ENCODE peak calls at places on chromosomes 7 and 10, in four cellular contexts. O, Q, K and D are unnamed samples. For H3K36me3, the result is how much of the 10 kb centered on the place peaks cover.

GRCh38 chr10:76012928-76013327 is 581.5 kb downstream of the LRMDA start:
- DNase-seq in K (no peak), O (no peak), Q (no peak), D (no peak)

GRCh38 chr10:54065106-54065505 is 735.9 kb downstream of the PCDH15 start:
- DNase-seq in O (no peak), K (no peak), Q (no peak), D (no peak)

GRCh38 chr7:877312-878232 is 1.2 kb downstream of the GET4 start:
- DNase-seq in O (peak), Q (peak), K (peak), D (no peak)

GRCh38 chr10:31261502-31262311 is 57.3 kb upstream of the ZEB1 start:
- DNase-seq in O (peak), K (no peak), Q (peak), D (no peak)

GRCh38 chr10:112775347-112775746 is 174.7 kb upstream of the TCF7L2 start:
- DNase-seq in O (peak), Q (no peak), K (no peak), D (no peak)

GRCh38 chr7:69412331-69413146 is 185.7 kb upstream of the AUTS2 start:
- DNase-seq in K (no peak), O (peak), Q (no peak), D (peak)

GRCh38 chr7:7972128-7972527 is 3.5 kb downstream of the GLCCI1 start:
- DNase-seq in O (no peak), Q (no peak), K (no peak), D (no peak)

GRCh38 chr10:8130973-8131911 is 76.8 kb downstream of the GATA3 start:
- DNase-seq in K (peak), O (peak), Q (peak), D (no peak)

GRCh38 chr7:150756858-150757257 is 19.6 kb downstream of the GIMAP5 start:
- DNase-seq in Q (no peak), K (no peak), O (peak), D (peak)

GRCh38 chr10:86961481-86962091 is 3.2 kb downstream of the SNCG start:
- DNase-seq in O (peak), Q (peak), K (no peak), D (no peak)

GRCh38 chr7:107594961-107595737 is 15.1 kb downstream of the BCAP29 start:
- DNase-seq in O (peak), Q (peak), K (peak), D (no peak)

GRCh38 chr7:138584283-138584682 is 116.9 kb downstream of the SVOPL start:
- DNase-seq in Q (no peak), K (no peak), O (peak), D (no peak)

GRCh38 chr10:16987129-16987670 is 142.4 kb downstream of the CUBN start:
- DNase-seq in O (peak), K (no peak), Q (peak), D (peak)

GRCh38 chr10:123854498-123854897 is 37.1 kb downstream of the CPXM2 start:
- DNase-seq in K (no peak), Q (no peak), O (no peak), D (no peak)

GRCh38 chr7:964401-965231 is 10.1 kb upstream of the ADAP1 start:
- DNase-seq in K (no peak), Q (no peak), O (peak), D (peak)

GRCh38 chr10:7312179-7312857 is 98.5 kb downstream of the SFMBT2 start:
- DNase-seq in Q (no peak), K (no peak), O (no peak), D (no peak)

GRCh38 chr7:67711706-67712105 is 715.1 kb downstream of the TYW1 start:
- DNase-seq in O (no peak), Q (no peak), K (no peak), D (no peak)

GRCh38 chr10:102869290-102870198 is at the start of gene AS3MT:
- DNase-seq in Q (no peak), O (peak), K (peak), D (peak)

GRCh38 chr10:133461841-133462240 is 8.1 kb downstream of the SCART1 start:
- DNase-seq in Q (no peak), K (no peak), O (no peak), D (no peak)

GRCh38 chr10:97297556-97298222 is 5.3 kb upstream of the ARHGAP19 start:
- DNase-seq in O (no peak), Q (no peak), K (no peak), D (no peak)

GRCh38 chr7:54837761-54838539 is 78.9 kb upstream of the SEC61G start:
- DNase-seq in Q (no peak), O (no peak), K (no peak), D (no peak)

GRCh38 chr10:14450041-14450491 is 119.3 kb upstream of the FRMD4A start:
- DNase-seq in O (peak), Q (no peak), K (no peak), D (no peak)

GRCh38 chr7:18663321-18663720 is 167.8 kb downstream of the HDAC9 start:
- DNase-seq in K (no peak), O (no peak), Q (no peak), D (no peak)

GRCh38 chr10:77889277-77889903 is 37.2 kb downstream of the DLG5 start:
- DNase-seq in O (no peak), Q (peak), K (peak), D (no peak)

GRCh38 chr10:121935702-121936101 is 7.9 kb upstream of the ATE1 start:
- DNase-seq in Q (no peak), K (no peak), O (no peak), D (no peak)

GRCh38 chr7:16590424-16590823 is 55.1 kb downstream of the ANKMY2 start:
- DNase-seq in O (no peak), Q (no peak), K (no peak), D (peak)

GRCh38 chr10:26475448-26475847 is 37.3 kb downstream of the APBB1IP start:
- DNase-seq in Q (no peak), K (no peak), O (no peak), D (no peak)

GRCh38 chr7:123682690-123683089 is 27.0 kb downstream of the LMOD2 start:
- DNase-seq in K (peak), Q (peak), O (peak), D (peak)

GRCh38 chr7:155066417-155066950 is 3.6 kb upstream of the HTR5A start:
- DNase-seq in O (peak), Q (peak), K (no peak), D (no peak)

GRCh38 chr10:71220689-71221540 is 8.5 kb downstream of the UNC5B start:
- DNase-seq in K (no peak), O (no peak), Q (no peak), D (peak)

GRCh38 chr10:90871279-90871760 is 454 bp upstream of the RPP30 start:
- DNase-seq in O (peak), K (peak), Q (peak), D (peak)

GRCh38 chr10:1550291-1550595 is 187.1 kb downstream of the ADARB2 start:
- DNase-seq in Q (no peak), O (no peak), K (no peak), D (no peak)

GRCh38 chr7:142898377-142899235 is 13.1 kb upstream of the TRPV6 start:
- DNase-seq in K (peak), Q (no peak), O (no peak), D (no peak)

GRCh38 chr7:21011153-21011552 is 224.5 kb upstream of the SP8 start:
- DNase-seq in O (no peak), Q (peak), K (peak), D (no peak)

GRCh38 chr10:91798736-91799579 is 732 bp downstream of the TNKS2 start:
- DNase-seq in O (peak), K (peak), Q (peak), D (peak)

GRCh38 chr10:100248820-100249219 is 18.6 kb downstream of the CWF19L1 start:
- DNase-seq in O (no peak), Q (no peak), K (no peak), D (no peak)

GRCh38 chr10:100239851-100240250 is 10.5 kb upstream of the CHUK start:
- DNase-seq in Q (no peak), K (no peak), O (no peak), D (no peak)

GRCh38 chr10:100245484-100246220 is 16.3 kb upstream of the CHUK start:
- DNase-seq in Q (no peak), K (no peak), O (no peak), D (no peak)
- H3K36me3 ChIP-seq in Q (under half), K (under half), O (under half), D (under half)

DNA sequence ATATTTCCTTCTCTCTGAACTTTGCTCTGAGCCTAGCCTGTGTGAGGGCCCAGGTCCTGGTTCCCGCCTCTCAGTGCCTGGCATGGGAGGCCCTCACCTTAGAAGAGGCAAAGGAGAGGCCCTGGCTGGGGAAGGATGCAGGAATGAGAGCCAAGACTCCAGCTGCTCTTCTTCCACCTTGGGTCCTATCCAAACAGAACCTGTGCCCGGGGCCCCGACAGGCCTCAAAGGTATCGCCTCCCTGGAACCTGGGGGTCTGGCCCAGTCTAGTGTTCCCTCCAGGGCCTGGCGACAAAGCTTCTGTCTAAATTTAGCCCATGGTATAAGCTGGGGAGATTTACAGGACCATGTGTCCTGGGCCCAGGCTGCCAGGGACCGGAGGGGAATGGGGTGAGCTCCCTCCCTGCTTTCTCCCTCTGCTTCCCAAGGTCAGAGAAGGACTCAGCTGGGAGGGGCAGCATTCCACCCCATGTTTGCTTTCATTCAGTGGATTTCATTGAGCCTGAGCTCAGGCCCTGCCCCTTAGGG is 12.0 kb upstream of the CRHR2 start:
- DNase-seq in O (no peak), K (no peak), Q (no peak), D (no peak)
- H3K27ac ChIP-seq in O (no peak), K (no peak), Q (no peak), D (no peak)

GRCh38 chr7:92504563-92504962 is 23.8 kb downstream of the PEX1 start:
- DNase-seq in K (no peak), O (no peak), Q (no peak), D (no peak)

GRCh38 chr7:92503767-92504166 is 24.6 kb downstream of the PEX1 start:
- DNase-seq in O (no peak), K (no peak), Q (no peak), D (no peak)

GRCh38 chr7:92508949-92509348 is 19.4 kb downstream of the PEX1 start:
- DNase-seq in Q (no peak), K (no peak), O (no peak), D (no peak)

GRCh38 chr7:92506363-92506762 is 22.0 kb downstream of the PEX1 start:
- DNase-seq in K (no peak), O (no peak), Q (no peak), D (no peak)
- TF ChIP-seq EZH2 in K (no peak), O (no peak), Q (no peak), D (no peak)

DNA sequence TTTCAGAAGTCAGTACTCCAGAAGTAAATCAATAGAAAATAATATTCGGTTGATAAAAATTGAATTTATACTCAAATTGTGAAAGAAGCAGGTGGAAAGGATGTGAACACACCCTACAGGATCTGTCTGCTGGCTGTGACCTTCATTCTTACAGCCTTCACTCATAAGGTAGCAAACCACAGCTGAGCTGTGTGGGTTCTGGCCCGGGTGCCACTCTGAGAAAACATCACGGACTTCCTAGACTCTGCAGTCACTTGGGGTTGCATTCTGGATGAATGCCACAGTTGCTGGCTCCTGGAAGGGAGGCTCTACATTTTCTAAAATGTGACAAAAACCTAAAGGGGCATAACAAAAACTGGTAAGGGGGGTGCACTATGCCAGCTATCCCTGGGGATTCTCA is 36.0 kb upstream of the ABLIM1 start:
- DNase-seq in Q (peak), K (no peak), O (no peak), D (no peak)
- H3K36me3 ChIP-seq in Q (under half), K (under half), O (under half), D (under half)

GRCh38 chr7:158023157-158023556 is 564.5 kb downstream of the PTPRN2 start:
- DNase-seq in K (no peak), O (no peak), Q (no peak), D (no peak)

GRCh38 chr7:158024351-158024715 is 563.3 kb downstream of the PTPRN2 start:
- DNase-seq in K (no peak), Q (no peak), O (no peak), D (no peak)

GRCh38 chr7:158023563-158024350 is 563.9 kb downstream of the PTPRN2 start:
- DNase-seq in O (no peak), Q (no peak), K (no peak), D (no peak)

GRCh38 chr7:158021836-158022235 is 565.8 kb downstream of the PTPRN2 start:
- DNase-seq in O (no peak), Q (no peak), K (no peak), D (no peak)

DNA sequence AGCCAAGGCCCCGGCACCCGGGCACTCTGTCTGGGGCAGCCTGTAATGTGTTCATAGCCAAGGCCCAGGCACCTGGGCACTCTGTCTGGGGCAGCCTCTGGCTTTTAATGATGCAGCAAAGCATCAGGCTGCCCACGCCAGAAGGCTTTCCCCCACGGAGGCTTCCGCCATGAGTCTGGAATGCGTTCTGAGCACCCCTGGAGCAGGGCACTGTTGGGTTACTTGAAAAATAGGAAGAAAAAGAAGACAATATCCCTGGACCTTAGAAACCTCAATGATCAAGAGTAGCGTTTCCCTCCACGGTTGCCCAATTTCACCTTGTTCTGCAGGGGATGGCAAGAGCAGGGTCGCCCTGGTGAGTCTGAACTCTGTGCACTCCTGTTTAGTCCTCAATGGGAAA is 565.0 kb downstream of the PTPRN2 start:
- DNase-seq in K (no peak), O (no peak), Q (no peak), D (no peak)
- H3K27ac ChIP-seq in K (no peak), O (no peak), Q (no peak), D (no peak)